ENCODE peak calls at places on chromosome 1, in four cellular contexts. O, M, K and Y are unnamed samples.

GRCh38 chr1:12486401-12487005 is 131.5 kb downstream of the DHRS3 start:
- DNase-seq in K (no peak), O (no peak), M (no peak), Y (no peak)

GRCh38 chr1:244207042-244207934 is 156.2 kb downstream of the ZBTB18 start:
- DNase-seq in O (no peak), K (no peak), M (no peak), Y (no peak)

GRCh38 chr1:202189012-202189790 is 4.4 kb upstream of the LGR6 start:
- DNase-seq in O (peak), M (no peak), K (peak), Y (peak)

GRCh38 chr1:89598450-89599331 is 34.2 kb upstream of the LRRC8C start:
- DNase-seq in M (no peak), O (peak), K (peak), Y (peak)

GRCh38 chr1:93080424-93080823 is 1.3 kb downstream of the MTF2 start:
- DNase-seq in O (no peak), M (peak), K (peak), Y (peak)

GRCh38 chr1:3807769-3808168 is 11.5 kb upstream of the LRRC47 start:
- DNase-seq in M (no peak), K (peak), O (no peak), Y (no peak)

GRCh38 chr1:91731815-91732214 is 154.1 kb downstream of the TGFBR3 start:
- DNase-seq in O (no peak), M (no peak), K (no peak), Y (no peak)

GRCh38 chr1:50163674-50164073 is 55.0 kb downstream of the ELAVL4 start:
- DNase-seq in M (no peak), K (no peak), O (no peak), Y (no peak)

GRCh38 chr1:179197690-179198297 is 31.7 kb downstream of the ABL2 start:
- DNase-seq in M (no peak), K (no peak), O (no peak), Y (no peak)

GRCh38 chr1:34851431-34852105 is 8.0 kb downstream of the SMIM12 start:
- DNase-seq in K (no peak), M (no peak), O (no peak), Y (no peak)

GRCh38 chr1:115343200-115343737 is 5.2 kb upstream of the NGF start:
- DNase-seq in K (no peak), M (no peak), O (no peak), Y (no peak)

GRCh38 chr1:66396212-66396890 is 137.6 kb upstream of the SGIP1 start:
- DNase-seq in K (no peak), M (peak), O (no peak), Y (no peak)

GRCh38 chr1:43205671-43206070 is 33.5 kb downstream of the CFAP57 start:
- DNase-seq in M (no peak), K (no peak), O (no peak), Y (no peak)

GRCh38 chr1:29282924-29283803 is 46.8 kb downstream of the PTPRU start:
- DNase-seq in K (peak), O (peak), M (no peak), Y (peak)
- TF ChIP-seq CBX5 in K (no peak), O (no peak), M (no peak), Y (no peak)

GRCh38 chr1:9078949-9079500 is 9.6 kb upstream of the SLC2A5 start:
- DNase-seq in M (no peak), O (no peak), K (no peak), Y (no peak)

GRCh38 chr1:9079980-9080703 is 10.7 kb upstream of the SLC2A5 start:
- DNase-seq in K (no peak), O (no peak), M (peak), Y (no peak)

GRCh38 chr1:9078035-9078948 is 8.9 kb upstream of the SLC2A5 start:
- DNase-seq in O (no peak), M (peak), K (no peak), Y (no peak)

GRCh38 chr1:9081473-9081872 is 12.0 kb upstream of the SLC2A5 start:
- DNase-seq in O (no peak), K (no peak), M (no peak), Y (no peak)

GRCh38 chr1:9080704-9081291 is 11.4 kb upstream of the SLC2A5 start:
- DNase-seq in M (no peak), O (no peak), K (no peak), Y (no peak)
- TF ChIP-seq CBX5 in M (no peak), O (no peak), K (no peak), Y (no peak)

DNA sequence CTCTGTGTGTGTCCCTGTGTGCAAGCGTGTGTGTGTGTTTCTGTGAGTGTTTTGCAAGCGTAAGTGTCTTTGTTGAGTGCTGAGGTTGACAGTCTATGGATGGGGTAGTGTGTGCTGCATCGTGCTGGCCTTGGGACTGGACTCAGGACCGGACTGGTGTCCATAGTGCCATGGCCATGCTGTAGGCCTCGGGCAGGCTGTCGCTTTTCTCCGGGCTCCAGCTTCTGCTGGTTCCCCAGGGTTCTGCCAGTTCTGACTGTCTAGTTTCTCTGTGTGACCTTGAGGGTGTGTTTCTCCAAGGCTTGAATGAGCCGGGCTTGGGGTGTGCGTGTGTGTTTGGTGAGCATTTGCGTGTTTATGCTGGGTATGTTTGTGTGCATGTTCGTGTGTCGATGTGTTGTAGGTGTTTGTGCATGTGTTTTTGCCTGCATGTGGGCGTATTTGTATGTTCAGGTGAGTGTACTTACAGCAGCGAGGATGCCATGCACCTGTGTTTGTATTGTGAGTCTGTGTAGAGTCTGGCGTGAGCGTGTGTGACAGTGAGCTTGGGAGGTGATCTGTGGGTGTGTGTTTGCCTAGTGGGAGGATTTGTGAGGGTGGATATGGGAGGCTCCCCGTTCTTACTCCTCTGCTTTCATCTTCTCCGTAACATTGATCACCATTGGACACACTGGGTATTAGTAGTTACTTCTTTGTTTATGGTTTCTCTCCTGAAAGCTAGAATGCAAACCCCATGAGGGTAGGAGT is 51.7 kb upstream of the POU3F1 start:
- DNase-seq in O (no peak), K (no peak), M (no peak), Y (no peak)
- TF ChIP-seq CBX5 in O (no peak), K (no peak), M (no peak), Y (no peak)

GRCh38 chr1:41890841-41891311 is 27.8 kb downstream of the HIVEP3 start:
- DNase-seq in O (no peak), K (no peak), M (no peak), Y (no peak)
- TF ChIP-seq CBX5 in O (no peak), K (no peak), M (no peak), Y (no peak)

GRCh38 chr1:5198328-5198727 is 543.9 kb downstream of the AJAP1 start:
- DNase-seq in K (no peak), O (no peak), M (no peak), Y (no peak)
- TF ChIP-seq CBX5 in K (no peak), O (no peak), M (no peak), Y (no peak)

GRCh38 chr1:229596961-229597699 is 28.8 kb downstream of the TAF5L start:
- DNase-seq in O (no peak), M (no peak), K (no peak), Y (no peak)
- TF ChIP-seq CBX5 in O (no peak), M (no peak), K (no peak), Y (no peak)

DNA sequence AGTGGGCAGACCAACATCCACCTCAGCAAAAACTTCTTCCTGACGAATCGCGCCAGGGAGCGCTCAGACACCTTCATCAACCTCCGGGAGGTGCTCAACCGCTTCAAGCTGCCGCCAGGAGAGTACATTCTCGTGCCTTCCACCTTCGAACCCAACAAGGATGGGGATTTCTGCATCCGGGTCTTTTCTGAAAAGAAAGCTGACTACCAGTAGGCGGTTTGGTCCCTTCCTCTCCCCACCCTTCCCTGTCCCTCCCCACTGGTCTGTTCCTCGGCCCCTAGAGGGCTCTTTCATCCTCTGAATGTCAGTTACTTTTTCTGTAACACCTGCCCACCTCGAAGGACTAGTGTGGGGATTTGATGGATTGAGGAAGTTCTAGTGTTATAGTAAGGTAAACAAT is 46.9 kb downstream of the CAPN2 start:
- DNase-seq in O (peak), M (no peak), K (peak), Y (no peak)
- TF ChIP-seq CBX5 in O (no peak), M (no peak), K (no peak), Y (no peak)

GRCh38 chr1:59565611-59566410 is 248.9 kb upstream of the HOOK1 start:
- DNase-seq in O (no peak), M (no peak), K (no peak), Y (no peak)

GRCh38 chr1:59570524-59570923 is 244.2 kb upstream of the HOOK1 start:
- DNase-seq in M (no peak), O (no peak), K (no peak), Y (peak)

GRCh38 chr1:59569198-59569597 is 245.6 kb upstream of the HOOK1 start:
- DNase-seq in O (no peak), K (no peak), M (no peak), Y (no peak)

GRCh38 chr1:59564192-59564891 is 250.4 kb upstream of the HOOK1 start:
- DNase-seq in O (no peak), K (no peak), M (no peak), Y (no peak)

DNA sequence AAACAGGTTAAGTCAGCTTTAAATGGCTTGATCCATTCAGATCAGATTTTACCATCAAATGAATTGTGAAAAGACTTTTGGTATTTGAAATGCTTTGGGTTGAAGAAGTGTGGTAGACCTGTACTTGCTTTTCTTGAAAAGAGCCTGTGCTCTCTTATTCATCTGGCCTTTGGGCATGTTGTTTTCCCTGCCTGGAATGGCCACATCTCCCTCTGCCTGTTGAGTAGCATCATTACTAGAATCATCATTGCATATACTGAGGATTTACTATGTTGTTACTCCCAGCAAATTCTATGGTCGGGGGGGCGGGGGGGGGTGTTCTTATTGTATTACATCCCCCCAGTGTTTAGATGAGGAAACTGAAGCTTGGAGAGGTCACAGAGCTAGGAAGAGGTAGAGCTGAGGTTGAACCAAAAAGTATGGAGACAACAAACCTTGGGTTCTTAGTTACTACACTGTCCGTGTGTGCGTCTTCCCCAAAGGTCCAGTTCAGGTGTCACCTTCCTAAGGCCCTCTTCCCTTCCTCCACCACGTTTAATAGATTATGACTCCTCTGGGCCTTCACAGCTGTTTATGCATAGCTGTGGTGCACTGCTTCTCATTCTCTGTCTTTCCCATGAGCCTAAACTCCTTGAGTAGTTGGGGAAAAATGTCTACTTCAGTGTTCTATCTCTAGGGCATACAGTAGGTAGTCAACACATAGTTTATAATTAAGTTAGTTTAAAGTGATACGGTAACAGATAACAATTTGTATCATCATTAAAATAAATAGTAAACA is 246.4 kb upstream of the HOOK1 start:
- DNase-seq in M (no peak), K (no peak), O (no peak), Y (no peak)
- TF ChIP-seq CBX5 in M (no peak), K (no peak), O (no peak), Y (no peak)

GRCh38 chr1:47555841-47556616 is 118.2 kb downstream of the FOXD2 start:
- DNase-seq in O (no peak), K (no peak), M (no peak), Y (no peak)

GRCh38 chr1:47554901-47555300 is 117.1 kb downstream of the FOXD2 start:
- DNase-seq in K (no peak), M (no peak), O (no peak), Y (no peak)

GRCh38 chr1:47557086-47557866 is 119.4 kb downstream of the FOXD2 start:
- DNase-seq in M (no peak), K (no peak), O (no peak), Y (no peak)

GRCh38 chr1:47554082-47554481 is 116.2 kb downstream of the FOXD2 start:
- DNase-seq in M (no peak), O (no peak), K (no peak), Y (no peak)

GRCh38 chr1:47555307-47555706 is 117.5 kb downstream of the FOXD2 start:
- DNase-seq in O (no peak), K (no peak), M (no peak), Y (no peak)
- TF ChIP-seq CBX5 in O (no peak), K (no peak), M (no peak), Y (no peak)